ENCODE peak calls at places on chromosomes 3 and 15, in eight cellular contexts. L is cardiac muscle cell; Q is RKO; S is small intestine; F is stimulated activated CD8-positive, alpha-beta memory T cell treated with anti-CD3 and anti-CD28 coated beads, Interleukin-2, amount 100 ng/mL, for 48 hours; A is choroid plexus epithelial cell; H is ELR; O is cardiac fibroblast. E is an unnamed sample.

GRCh38 chr15:29048011-29048410 is 162.2 kb downstream of the APBA2 start:
- DNase-seq in L (no peak), Q (no peak), S (no peak), F (no peak), A (no peak), H (no peak), O (no peak), E (no peak)

GRCh38 chr15:56393277-56393676 is 28.1 kb downstream of the TEX9 start:
- DNase-seq in L (no peak), Q (no peak), S (peak), F (no peak), A (no peak), H (no peak), O (no peak), E (no peak)

GRCh38 chr3:141465221-141465620 is 21.6 kb upstream of the RASA2 start:
- DNase-seq in L (no peak), Q (peak), S (no peak), F (no peak), A (peak), H (peak), O (peak), E (no peak)

GRCh38 chr15:56964182-56964581 is 45.7 kb downstream of the TCF12 start:
- DNase-seq in L (no peak), Q (no peak), S (no peak), F (no peak), A (peak), H (no peak), O (no peak), E (no peak)

GRCh38 chr3:1087066-1087555 is 5.7 kb upstream of the CNTN6 start:
- DNase-seq in L (peak), Q (peak), S (no peak), F (no peak), A (peak), H (no peak), O (peak), E (no peak)

GRCh38 chr3:187880438-187880837 is 135.2 kb upstream of the BCL6 start:
- DNase-seq in L (no peak), Q (no peak), S (no peak), F (no peak), A (peak), H (peak), O (peak), E (no peak)

GRCh38 chr3:197372076-197372661 is 73.8 kb upstream of the DLG1 start:
- DNase-seq in L (no peak), Q (no peak), S (peak), F (no peak), A (peak), H (peak), O (peak), E (no peak)

GRCh38 chr15:86863226-86863915 is 783.7 kb downstream of the AGBL1 start:
- DNase-seq in L (peak), Q (peak), S (no peak), F (no peak), A (peak), H (peak), O (peak), E (no peak)

GRCh38 chr15:38750816-38751215 is 186.2 kb upstream of the RASGRP1 start:
- DNase-seq in L (no peak), Q (no peak), S (no peak), F (no peak), A (no peak), H (no peak), O (no peak), E (no peak)

GRCh38 chr3:40262331-40262730 is 47.2 kb upstream of the EIF1B start:
- DNase-seq in L (no peak), Q (no peak), S (no peak), F (no peak), A (no peak), H (no peak), O (no peak), E (no peak)

GRCh38 chr3:183527980-183528379 is 27.5 kb downstream of the KLHL6 start:
- DNase-seq in L (no peak), Q (no peak), S (no peak), F (no peak), A (no peak), H (no peak), O (no peak), E (no peak)

GRCh38 chr15:60727661-60728060 is 248.7 kb upstream of the ICE2 start:
- DNase-seq in L (no peak), Q (no peak), S (no peak), F (no peak), A (no peak), H (no peak), O (no peak), E (no peak)

GRCh38 chr3:53328750-53329149 is 18.6 kb downstream of the DCP1A start:
- DNase-seq in L (peak), Q (no peak), S (no peak), F (no peak), A (no peak), H (no peak), O (no peak), E (no peak)

GRCh38 chr3:139434764-139435291 is 41.5 kb downstream of the RBP2 start:
- DNase-seq in L (no peak), Q (no peak), S (peak), F (no peak), A (peak), H (peak), O (peak), E (no peak)

GRCh38 chr3:134008630-134009156 is 21.0 kb downstream of the SLCO2A1 start:
- DNase-seq in L (no peak), Q (no peak), S (no peak), F (no peak), A (peak), H (peak), O (peak), E (no peak)

GRCh38 chr3:28042707-28043106 is 198.7 kb upstream of the CMC1 start:
- DNase-seq in L (no peak), Q (no peak), S (no peak), F (no peak), A (no peak), H (no peak), O (no peak), E (no peak)

GRCh38 chr3:116038968-116039950 is 406.0 kb downstream of the LSAMP start:
- DNase-seq in L (no peak), Q (no peak), S (no peak), F (no peak), A (peak), H (no peak), O (peak), E (no peak)

GRCh38 chr3:192409203-192409837 is 318.0 kb downstream of the FGF12 start:
- DNase-seq in L (peak), Q (no peak), S (no peak), F (no peak), A (no peak), H (peak), O (peak), E (no peak)

GRCh38 chr15:101204744-101205535 is 46.9 kb downstream of the CHSY1 start:
- DNase-seq in L (no peak), Q (no peak), S (no peak), F (no peak), A (peak), H (no peak), O (peak), E (no peak)

GRCh38 chr15:39756806-39757522 is 25.7 kb downstream of the FSIP1 start:
- DNase-seq in L (peak), Q (peak), S (peak), F (no peak), A (peak), H (peak), O (peak), E (peak)

GRCh38 chr3:138148503-138148902 is 16.3 kb upstream of the A4GNT start:
- DNase-seq in L (no peak), Q (peak), S (no peak), F (no peak), A (peak), H (peak), O (no peak), E (no peak)

GRCh38 chr3:21620511-21621395 is 130.3 kb downstream of the ZNF385D start:
- DNase-seq in L (no peak), Q (no peak), S (peak), F (no peak), A (no peak), H (no peak), O (no peak), E (no peak)

GRCh38 chr15:80455051-80455648 is 51.0 kb downstream of the ARNT2 start:
- DNase-seq in L (no peak), Q (no peak), S (no peak), F (no peak), A (no peak), H (peak), O (peak), E (no peak)

GRCh38 chr15:25345943-25346342 is 92.9 kb downstream of the UBE3A start:
- DNase-seq in L (peak), Q (no peak), S (no peak), F (no peak), A (peak), H (peak), O (peak), E (no peak)

GRCh38 chr15:50909044-50909342 is 510 bp downstream of the AP4E1 start:
- DNase-seq in L (no peak), Q (peak), S (no peak), F (no peak), A (no peak), H (no peak), O (no peak), E (no peak)

GRCh38 chr3:103137830-103138229 is 703.0 kb downstream of the ZPLD1 start:
- DNase-seq in L (no peak), Q (no peak), S (no peak), F (no peak), A (no peak), H (no peak), O (no peak), E (no peak)

GRCh38 chr3:64684715-64685261 is 3.0 kb downstream of the ADAMTS9 start:
- DNase-seq in L (peak), Q (no peak), S (peak), F (no peak), A (peak), H (no peak), O (peak), E (no peak)

GRCh38 chr3:193883551-193883950 is 252.4 kb upstream of the HES1 start:
- DNase-seq in L (no peak), Q (no peak), S (peak), F (no peak), A (no peak), H (peak), O (peak), E (no peak)

E was measured in activated gamma-delta T cell treated with Interleukin-2 at 50 U/mL for 16 hours.